ENCODE peak calls at places on chromosomes 13 and 19, in nine cellular contexts. One of them, this sample, is unnamed.

GRCh38 chr13:100648354-100648753 is 26.2 kb downstream of the TMTC4 start:
- DNase-seq in endothelial cell: no peak
- DNase-seq in pancreas: no peak
- DNase-seq in GDM1: no peak
- DNase-seq in stimulated activated CD4-positive, alpha-beta T cell treated with anti-CD3 and anti-CD28 coated beads, Interleukin-1b, Interleukin-23, amount 100 ng/mL, for 24 hours: no peak
- DNase-seq in tibial nerve: no peak
- DNase-seq in NCI-H1105 treated with DMSO at 0.1 percent for 48 hours: no peak
- DNase-seq in astrocyte of the hippocampus: no peak
- DNase-seq in NCI-H2029: no peak
- DNase-seq in this sample: no peak

GRCh38 chr13:46622918-46623256 is 69.9 kb downstream of the LRCH1 start:
- DNase-seq in endothelial cell: no peak
- DNase-seq in pancreas: no peak
- DNase-seq in GDM1: no peak
- DNase-seq in stimulated activated CD4-positive, alpha-beta T cell treated with anti-CD3 and anti-CD28 coated beads, Interleukin-1b, Interleukin-23, amount 100 ng/mL, for 24 hours: no peak
- DNase-seq in tibial nerve: no peak
- DNase-seq in NCI-H1105 treated with DMSO at 0.1 percent for 48 hours: peak
- DNase-seq in astrocyte of the hippocampus: peak
- DNase-seq in NCI-H2029: no peak
- DNase-seq in this sample: no peak

GRCh38 chr19:677601-678380 is 1.6 kb downstream of the FSTL3 start:
- DNase-seq in endothelial cell: no peak
- DNase-seq in pancreas: no peak
- DNase-seq in GDM1: no peak
- DNase-seq in stimulated activated CD4-positive, alpha-beta T cell treated with anti-CD3 and anti-CD28 coated beads, Interleukin-1b, Interleukin-23, amount 100 ng/mL, for 24 hours: no peak
- DNase-seq in tibial nerve: no peak
- DNase-seq in NCI-H1105 treated with DMSO at 0.1 percent for 48 hours: peak
- DNase-seq in astrocyte of the hippocampus: peak
- DNase-seq in NCI-H2029: no peak
- DNase-seq in this sample: no peak

GRCh38 chr19:35090160-35090794 is 25.3 kb upstream of the FXYD3 start:
- DNase-seq in endothelial cell: peak
- DNase-seq in pancreas: peak
- DNase-seq in GDM1: no peak
- DNase-seq in stimulated activated CD4-positive, alpha-beta T cell treated with anti-CD3 and anti-CD28 coated beads, Interleukin-1b, Interleukin-23, amount 100 ng/mL, for 24 hours: peak
- DNase-seq in tibial nerve: peak
- DNase-seq in NCI-H1105 treated with DMSO at 0.1 percent for 48 hours: peak
- DNase-seq in astrocyte of the hippocampus: peak
- DNase-seq in NCI-H2029: peak
- DNase-seq in this sample: peak

GRCh38 chr19:13150919-13151604 is 851 bp downstream of the IER2 start:
- DNase-seq in endothelial cell: peak
- DNase-seq in pancreas: peak
- DNase-seq in GDM1: no peak
- DNase-seq in stimulated activated CD4-positive, alpha-beta T cell treated with anti-CD3 and anti-CD28 coated beads, Interleukin-1b, Interleukin-23, amount 100 ng/mL, for 24 hours: no peak
- DNase-seq in tibial nerve: no peak
- DNase-seq in NCI-H1105 treated with DMSO at 0.1 percent for 48 hours: no peak
- DNase-seq in astrocyte of the hippocampus: no peak
- DNase-seq in NCI-H2029: no peak
- DNase-seq in this sample: no peak

GRCh38 chr13:32905063-32905863 is 111.0 kb upstream of the KL start:
- DNase-seq in endothelial cell: no peak
- DNase-seq in pancreas: no peak
- DNase-seq in GDM1: no peak
- DNase-seq in stimulated activated CD4-positive, alpha-beta T cell treated with anti-CD3 and anti-CD28 coated beads, Interleukin-1b, Interleukin-23, amount 100 ng/mL, for 24 hours: no peak
- DNase-seq in tibial nerve: no peak
- DNase-seq in NCI-H1105 treated with DMSO at 0.1 percent for 48 hours: peak
- DNase-seq in astrocyte of the hippocampus: no peak
- DNase-seq in NCI-H2029: no peak
- DNase-seq in this sample: no peak

GRCh38 chr13:40665061-40665753 is 1.2 kb downstream of the FOXO1 start:
- DNase-seq in endothelial cell: peak
- DNase-seq in pancreas: peak
- DNase-seq in GDM1: peak
- DNase-seq in stimulated activated CD4-positive, alpha-beta T cell treated with anti-CD3 and anti-CD28 coated beads, Interleukin-1b, Interleukin-23, amount 100 ng/mL, for 24 hours: no peak
- DNase-seq in tibial nerve: no peak
- DNase-seq in NCI-H1105 treated with DMSO at 0.1 percent for 48 hours: no peak
- DNase-seq in astrocyte of the hippocampus: peak
- DNase-seq in NCI-H2029: no peak
- DNase-seq in this sample: no peak

GRCh38 chr19:15631817-15632216 is 8.9 kb upstream of the CYP4F3 start:
- DNase-seq in endothelial cell: no peak
- DNase-seq in pancreas: no peak
- DNase-seq in GDM1: no peak
- DNase-seq in stimulated activated CD4-positive, alpha-beta T cell treated with anti-CD3 and anti-CD28 coated beads, Interleukin-1b, Interleukin-23, amount 100 ng/mL, for 24 hours: no peak
- DNase-seq in tibial nerve: no peak
- DNase-seq in NCI-H1105 treated with DMSO at 0.1 percent for 48 hours: no peak
- DNase-seq in astrocyte of the hippocampus: no peak
- DNase-seq in NCI-H2029: no peak
- DNase-seq in this sample: no peak

GRCh38 chr13:74452881-74453280 is 318.7 kb upstream of the KLF12 start:
- DNase-seq in endothelial cell: no peak
- DNase-seq in pancreas: no peak
- DNase-seq in GDM1: no peak
- DNase-seq in stimulated activated CD4-positive, alpha-beta T cell treated with anti-CD3 and anti-CD28 coated beads, Interleukin-1b, Interleukin-23, amount 100 ng/mL, for 24 hours: no peak
- DNase-seq in tibial nerve: no peak
- DNase-seq in NCI-H1105 treated with DMSO at 0.1 percent for 48 hours: no peak
- DNase-seq in astrocyte of the hippocampus: no peak
- DNase-seq in NCI-H2029: no peak
- DNase-seq in this sample: no peak

GRCh38 chr13:50222569-50223332 is 207.5 kb downstream of the KCNRG start:
- DNase-seq in endothelial cell: no peak
- DNase-seq in pancreas: peak
- DNase-seq in GDM1: no peak
- DNase-seq in stimulated activated CD4-positive, alpha-beta T cell treated with anti-CD3 and anti-CD28 coated beads, Interleukin-1b, Interleukin-23, amount 100 ng/mL, for 24 hours: no peak
- DNase-seq in tibial nerve: peak
- DNase-seq in NCI-H1105 treated with DMSO at 0.1 percent for 48 hours: peak
- DNase-seq in astrocyte of the hippocampus: peak
- DNase-seq in NCI-H2029: no peak
- DNase-seq in this sample: no peak

GRCh38 chr19:15332311-15332996 is at the start of gene BRD4:
- DNase-seq in endothelial cell: peak
- DNase-seq in pancreas: peak
- DNase-seq in GDM1: peak
- DNase-seq in stimulated activated CD4-positive, alpha-beta T cell treated with anti-CD3 and anti-CD28 coated beads, Interleukin-1b, Interleukin-23, amount 100 ng/mL, for 24 hours: peak
- DNase-seq in tibial nerve: peak
- DNase-seq in NCI-H1105 treated with DMSO at 0.1 percent for 48 hours: peak
- DNase-seq in astrocyte of the hippocampus: peak
- DNase-seq in NCI-H2029: peak
- DNase-seq in this sample: no peak

GRCh38 chr19:35318679-35319448 is 10.1 kb upstream of the CD22 start:
- DNase-seq in endothelial cell: no peak
- DNase-seq in pancreas: peak
- DNase-seq in GDM1: no peak
- DNase-seq in stimulated activated CD4-positive, alpha-beta T cell treated with anti-CD3 and anti-CD28 coated beads, Interleukin-1b, Interleukin-23, amount 100 ng/mL, for 24 hours: no peak
- DNase-seq in tibial nerve: no peak
- DNase-seq in NCI-H1105 treated with DMSO at 0.1 percent for 48 hours: no peak
- DNase-seq in astrocyte of the hippocampus: peak
- DNase-seq in NCI-H2029: no peak
- DNase-seq in this sample: peak

GRCh38 chr19:35055715-35056179 is 14.2 kb downstream of the HPN start:
- DNase-seq in endothelial cell: no peak
- DNase-seq in pancreas: no peak
- DNase-seq in GDM1: no peak
- DNase-seq in stimulated activated CD4-positive, alpha-beta T cell treated with anti-CD3 and anti-CD28 coated beads, Interleukin-1b, Interleukin-23, amount 100 ng/mL, for 24 hours: no peak
- DNase-seq in tibial nerve: no peak
- DNase-seq in NCI-H1105 treated with DMSO at 0.1 percent for 48 hours: peak
- DNase-seq in astrocyte of the hippocampus: no peak
- DNase-seq in NCI-H2029: no peak
- DNase-seq in this sample: no peak

GRCh38 chr19:55426042-55426441 is 17.1 kb downstream of the SHISA7 start:
- DNase-seq in endothelial cell: no peak
- DNase-seq in pancreas: no peak
- DNase-seq in GDM1: no peak
- DNase-seq in stimulated activated CD4-positive, alpha-beta T cell treated with anti-CD3 and anti-CD28 coated beads, Interleukin-1b, Interleukin-23, amount 100 ng/mL, for 24 hours: no peak
- DNase-seq in tibial nerve: no peak
- DNase-seq in NCI-H1105 treated with DMSO at 0.1 percent for 48 hours: no peak
- DNase-seq in astrocyte of the hippocampus: no peak
- DNase-seq in NCI-H2029: no peak
- DNase-seq in this sample: no peak

GRCh38 chr13:26965976-26966375 is 205.4 kb upstream of the GPR12 start:
- DNase-seq in endothelial cell: no peak
- DNase-seq in pancreas: peak
- DNase-seq in GDM1: no peak
- DNase-seq in stimulated activated CD4-positive, alpha-beta T cell treated with anti-CD3 and anti-CD28 coated beads, Interleukin-1b, Interleukin-23, amount 100 ng/mL, for 24 hours: no peak
- DNase-seq in tibial nerve: no peak
- DNase-seq in NCI-H1105 treated with DMSO at 0.1 percent for 48 hours: peak
- DNase-seq in astrocyte of the hippocampus: peak
- DNase-seq in NCI-H2029: peak
- DNase-seq in this sample: no peak

GRCh38 chr19:7869453-7869909 is 4.7 kb downstream of the PRR36 start:
- DNase-seq in endothelial cell: peak
- DNase-seq in pancreas: peak
- DNase-seq in GDM1: peak
- DNase-seq in stimulated activated CD4-positive, alpha-beta T cell treated with anti-CD3 and anti-CD28 coated beads, Interleukin-1b, Interleukin-23, amount 100 ng/mL, for 24 hours: peak
- DNase-seq in tibial nerve: no peak
- DNase-seq in NCI-H1105 treated with DMSO at 0.1 percent for 48 hours: peak
- DNase-seq in astrocyte of the hippocampus: peak
- DNase-seq in NCI-H2029: no peak
- DNase-seq in this sample: no peak

GRCh38 chr19:58562126-58563033 is 4.0 kb upstream of the UBE2M start:
- DNase-seq in endothelial cell: peak
- DNase-seq in pancreas: no peak
- DNase-seq in GDM1: no peak
- DNase-seq in stimulated activated CD4-positive, alpha-beta T cell treated with anti-CD3 and anti-CD28 coated beads, Interleukin-1b, Interleukin-23, amount 100 ng/mL, for 24 hours: no peak
- DNase-seq in tibial nerve: no peak
- DNase-seq in NCI-H1105 treated with DMSO at 0.1 percent for 48 hours: no peak
- DNase-seq in astrocyte of the hippocampus: peak
- DNase-seq in NCI-H2029: no peak
- DNase-seq in this sample: no peak

GRCh38 chr13:101217086-101217485 is 199.2 kb downstream of the NALCN start:
- DNase-seq in endothelial cell: no peak
- DNase-seq in pancreas: no peak
- DNase-seq in GDM1: no peak
- DNase-seq in stimulated activated CD4-positive, alpha-beta T cell treated with anti-CD3 and anti-CD28 coated beads, Interleukin-1b, Interleukin-23, amount 100 ng/mL, for 24 hours: no peak
- DNase-seq in tibial nerve: no peak
- DNase-seq in NCI-H1105 treated with DMSO at 0.1 percent for 48 hours: no peak
- DNase-seq in astrocyte of the hippocampus: no peak
- DNase-seq in NCI-H2029: no peak
- DNase-seq in this sample: no peak

GRCh38 chr13:76680112-76680511 is 206.1 kb downstream of the KCTD12 start:
- DNase-seq in endothelial cell: no peak
- DNase-seq in pancreas: no peak
- DNase-seq in GDM1: no peak
- DNase-seq in stimulated activated CD4-positive, alpha-beta T cell treated with anti-CD3 and anti-CD28 coated beads, Interleukin-1b, Interleukin-23, amount 100 ng/mL, for 24 hours: no peak
- DNase-seq in tibial nerve: no peak
- DNase-seq in NCI-H1105 treated with DMSO at 0.1 percent for 48 hours: no peak
- DNase-seq in astrocyte of the hippocampus: no peak
- DNase-seq in NCI-H2029: no peak
- DNase-seq in this sample: no peak

GRCh38 chr13:50140742-50141659 is 125.8 kb downstream of the KCNRG start:
- DNase-seq in endothelial cell: no peak
- DNase-seq in pancreas: no peak
- DNase-seq in GDM1: no peak
- DNase-seq in stimulated activated CD4-positive, alpha-beta T cell treated with anti-CD3 and anti-CD28 coated beads, Interleukin-1b, Interleukin-23, amount 100 ng/mL, for 24 hours: no peak
- DNase-seq in tibial nerve: no peak
- DNase-seq in NCI-H1105 treated with DMSO at 0.1 percent for 48 hours: no peak
- DNase-seq in astrocyte of the hippocampus: no peak
- DNase-seq in NCI-H2029: no peak
- DNase-seq in this sample: no peak

GRCh38 chr19:5530701-5531100 is 37.1 kb downstream of the TINCR start:
- DNase-seq in endothelial cell: no peak
- DNase-seq in pancreas: no peak
- DNase-seq in GDM1: no peak
- DNase-seq in stimulated activated CD4-positive, alpha-beta T cell treated with anti-CD3 and anti-CD28 coated beads, Interleukin-1b, Interleukin-23, amount 100 ng/mL, for 24 hours: no peak
- DNase-seq in tibial nerve: no peak
- DNase-seq in NCI-H1105 treated with DMSO at 0.1 percent for 48 hours: no peak
- DNase-seq in astrocyte of the hippocampus: no peak
- DNase-seq in NCI-H2029: no peak
- DNase-seq in this sample: no peak

GRCh38 chr19:29702958-29703320 is 12.1 kb downstream of the C19orf12 start:
- DNase-seq in endothelial cell: no peak
- DNase-seq in pancreas: no peak
- DNase-seq in GDM1: no peak
- DNase-seq in stimulated activated CD4-positive, alpha-beta T cell treated with anti-CD3 and anti-CD28 coated beads, Interleukin-1b, Interleukin-23, amount 100 ng/mL, for 24 hours: no peak
- DNase-seq in tibial nerve: no peak
- DNase-seq in NCI-H1105 treated with DMSO at 0.1 percent for 48 hours: no peak
- DNase-seq in astrocyte of the hippocampus: no peak
- DNase-seq in NCI-H2029: no peak
- DNase-seq in this sample: no peak

GRCh38 chr13:66617786-66618185 is 612.4 kb downstream of the PCDH9 start:
- DNase-seq in endothelial cell: no peak
- DNase-seq in pancreas: no peak
- DNase-seq in GDM1: no peak
- DNase-seq in stimulated activated CD4-positive, alpha-beta T cell treated with anti-CD3 and anti-CD28 coated beads, Interleukin-1b, Interleukin-23, amount 100 ng/mL, for 24 hours: no peak
- DNase-seq in tibial nerve: no peak
- DNase-seq in NCI-H1105 treated with DMSO at 0.1 percent for 48 hours: no peak
- DNase-seq in astrocyte of the hippocampus: no peak
- DNase-seq in NCI-H2029: no peak
- DNase-seq in this sample: no peak

GRCh38 chr19:15871570-15871969 is 26.3 kb downstream of the CYP4F2 start:
- DNase-seq in endothelial cell: no peak
- DNase-seq in pancreas: no peak
- DNase-seq in GDM1: no peak
- DNase-seq in stimulated activated CD4-positive, alpha-beta T cell treated with anti-CD3 and anti-CD28 coated beads, Interleukin-1b, Interleukin-23, amount 100 ng/mL, for 24 hours: no peak
- DNase-seq in tibial nerve: no peak
- DNase-seq in NCI-H1105 treated with DMSO at 0.1 percent for 48 hours: no peak
- DNase-seq in astrocyte of the hippocampus: no peak
- DNase-seq in NCI-H2029: peak
- DNase-seq in this sample: no peak

GRCh38 chr13:69274231-69274630 is 833.4 kb upstream of the ATXN8OS start:
- DNase-seq in endothelial cell: no peak
- DNase-seq in pancreas: no peak
- DNase-seq in GDM1: no peak
- DNase-seq in stimulated activated CD4-positive, alpha-beta T cell treated with anti-CD3 and anti-CD28 coated beads, Interleukin-1b, Interleukin-23, amount 100 ng/mL, for 24 hours: no peak
- DNase-seq in tibial nerve: no peak
- DNase-seq in NCI-H1105 treated with DMSO at 0.1 percent for 48 hours: no peak
- DNase-seq in astrocyte of the hippocampus: no peak
- DNase-seq in NCI-H2029: no peak
- DNase-seq in this sample: peak

GRCh38 chr19:48511800-48512503 is at the start of gene LMTK3:
- DNase-seq in endothelial cell: no peak
- DNase-seq in pancreas: no peak
- DNase-seq in GDM1: no peak
- DNase-seq in stimulated activated CD4-positive, alpha-beta T cell treated with anti-CD3 and anti-CD28 coated beads, Interleukin-1b, Interleukin-23, amount 100 ng/mL, for 24 hours: peak
- DNase-seq in tibial nerve: no peak
- DNase-seq in NCI-H1105 treated with DMSO at 0.1 percent for 48 hours: peak
- DNase-seq in astrocyte of the hippocampus: peak
- DNase-seq in NCI-H2029: peak
- DNase-seq in this sample: no peak

GRCh38 chr19:789473-790052 is 7.7 kb upstream of the PTBP1 start:
- DNase-seq in endothelial cell: peak
- DNase-seq in pancreas: no peak
- DNase-seq in GDM1: peak
- DNase-seq in stimulated activated CD4-positive, alpha-beta T cell treated with anti-CD3 and anti-CD28 coated beads, Interleukin-1b, Interleukin-23, amount 100 ng/mL, for 24 hours: no peak
- DNase-seq in tibial nerve: no peak
- DNase-seq in NCI-H1105 treated with DMSO at 0.1 percent for 48 hours: no peak
- DNase-seq in astrocyte of the hippocampus: peak
- DNase-seq in NCI-H2029: no peak
- DNase-seq in this sample: no peak

GRCh38 chr19:5826531-5827341 is 12.8 kb downstream of the FUT6 start:
- DNase-seq in endothelial cell: no peak
- DNase-seq in pancreas: peak
- DNase-seq in GDM1: no peak
- DNase-seq in stimulated activated CD4-positive, alpha-beta T cell treated with anti-CD3 and anti-CD28 coated beads, Interleukin-1b, Interleukin-23, amount 100 ng/mL, for 24 hours: no peak
- DNase-seq in tibial nerve: no peak
- DNase-seq in NCI-H1105 treated with DMSO at 0.1 percent for 48 hours: peak
- DNase-seq in astrocyte of the hippocampus: peak
- DNase-seq in NCI-H2029: peak
- DNase-seq in this sample: no peak

GRCh38 chr13:110251227-110251791 is 55.6 kb downstream of the COL4A1 start:
- DNase-seq in endothelial cell: no peak
- DNase-seq in pancreas: peak
- DNase-seq in GDM1: no peak
- DNase-seq in stimulated activated CD4-positive, alpha-beta T cell treated with anti-CD3 and anti-CD28 coated beads, Interleukin-1b, Interleukin-23, amount 100 ng/mL, for 24 hours: no peak
- DNase-seq in tibial nerve: no peak
- DNase-seq in NCI-H1105 treated with DMSO at 0.1 percent for 48 hours: no peak
- DNase-seq in astrocyte of the hippocampus: no peak
- DNase-seq in NCI-H2029: no peak
- DNase-seq in this sample: no peak

This sample was measured in HS-5.